ENCODE peak calls at places on chromosomes 4 and X, in eight cellular contexts. F is stimulated activated CD8-positive, alpha-beta memory T cell treated with anti-CD3 and anti-CD28 coated beads, Interleukin-4, amount 100 ng/mL, for 48 hours; E is psoas muscle; U is renal cortical epithelial cell; O is EL; X is M059J; P is type B pancreatic cell; Y is amniotic stem cell. T is an unnamed sample.

GRCh38 chr4:142405021-142405991 is 440.8 kb downstream of the INPP4B start:
- DNase-seq in F (peak), E (peak), U (peak), O (peak), X (peak), P (no peak), Y (peak), T (peak)

GRCh38 chrX:72255445-72255844 is 16.6 kb upstream of the ERCC6L start:
- DNase-seq in F (no peak), E (no peak), U (peak), O (no peak), X (peak), P (no peak), Y (no peak), T (no peak)

GRCh38 chrX:73577368-73577767 is 14.4 kb downstream of the CHIC1 start:
- DNase-seq in F (no peak), E (no peak), U (peak), O (peak), X (peak), P (no peak), Y (peak), T (peak)

GRCh38 chr4:104044369-104044768 is 324.6 kb upstream of the TACR3 start:
- DNase-seq in F (no peak), E (no peak), U (no peak), O (no peak), X (no peak), P (no peak), Y (no peak), T (no peak)

GRCh38 chr4:35105486-35105885 is 1138.8 kb downstream of the ARAP2 start:
- DNase-seq in F (no peak), E (no peak), U (no peak), O (no peak), X (no peak), P (no peak), Y (no peak), T (no peak)

GRCh38 chrX:13694983-13695382 is 6.1 kb downstream of the RAB9A start:
- DNase-seq in F (no peak), E (no peak), U (no peak), O (no peak), X (no peak), P (no peak), Y (no peak), T (no peak)

GRCh38 chrX:87374324-87374723 is 143.3 kb upstream of the KLHL4 start:
- DNase-seq in F (no peak), E (no peak), U (no peak), O (no peak), X (no peak), P (no peak), Y (no peak), T (no peak)

GRCh38 chr4:78360466-78360865 is 191.1 kb upstream of the ANXA3 start:
- DNase-seq in F (no peak), E (no peak), U (no peak), O (no peak), X (no peak), P (no peak), Y (no peak), T (no peak)

GRCh38 chrX:49071877-49072711 is 1.7 kb downstream of the PRAF2 start:
- DNase-seq in F (no peak), E (peak), U (peak), O (peak), X (no peak), P (no peak), Y (no peak), T (no peak)

GRCh38 chrX:19005909-19006308 is 22.0 kb upstream of the PHKA2 start:
- DNase-seq in F (no peak), E (no peak), U (peak), O (no peak), X (peak), P (no peak), Y (no peak), T (no peak)

GRCh38 chr4:133154725-133155124 is 5.6 kb downstream of the PCDH10 start:
- DNase-seq in F (no peak), E (no peak), U (peak), O (peak), X (peak), P (peak), Y (no peak), T (no peak)

GRCh38 chrX:131217878-131218486 is 71.1 kb downstream of the IGSF1 start:
- DNase-seq in F (no peak), E (no peak), U (no peak), O (no peak), X (no peak), P (no peak), Y (no peak), T (no peak)

T was measured in AG09309.